ENCODE peak calls at places on chromosome 20, in four cellular contexts. V is NCI-H774, S is NAMALWA, P is epithelial cell of esophagus. H is an unnamed sample.

GRCh38 chr20:24954151-24954550 is 5.1 kb downstream of the CST7 start:
- DNase-seq in S (no peak), P (no peak), V (no peak), H (no peak)

GRCh38 chr20:55353206-55353605 is 652.1 kb downstream of the CBLN4 start:
- DNase-seq in V (no peak), S (no peak), P (peak), H (no peak)

GRCh38 chr20:14951707-14952106 is 614.3 kb upstream of the FLRT3 start:
- DNase-seq in S (no peak), V (no peak), P (peak), H (no peak)

GRCh38 chr20:31853481-31853880 is 8.1 kb upstream of the FOXS1 start:
- DNase-seq in P (no peak), S (no peak), V (no peak), H (no peak)

GRCh38 chr20:7285918-7286556 is 518.6 kb downstream of the BMP2 start:
- DNase-seq in V (peak), P (peak), S (peak), H (peak)

GRCh38 chr20:10286356-10286755 is 67.7 kb downstream of the SNAP25 start:
- DNase-seq in P (no peak), V (no peak), S (no peak), H (no peak)

GRCh38 chr20:12207875-12208274 is 290.2 kb downstream of the BTBD3 start:
- DNase-seq in V (no peak), P (peak), S (peak), H (no peak)

GRCh38 chr20:47360489-47361267 is 4.2 kb upstream of the ZMYND8 start:
- DNase-seq in V (peak), S (no peak), P (peak), H (peak)

GRCh38 chr20:47205577-47206123 is 150.8 kb downstream of the ZMYND8 start:
- DNase-seq in S (peak), V (no peak), P (peak), H (peak)

GRCh38 chr20:3843490-3843889 is 3.1 kb upstream of the MAVS start:
- DNase-seq in P (peak), V (no peak), S (no peak), H (no peak)

GRCh38 chr20:14925286-14925685 is 587.9 kb upstream of the FLRT3 start:
- DNase-seq in P (peak), S (no peak), V (no peak), H (no peak)

GRCh38 chr20:50191065-50191565 is 485 bp downstream of the CEBPB start:
- DNase-seq in V (peak), S (peak), P (peak), H (peak)

GRCh38 chr20:53824779-53825178 is 231.1 kb upstream of the ZNF217 start:
- DNase-seq in V (no peak), S (no peak), P (no peak), H (no peak)

GRCh38 chr20:55977723-55978481 is 27.4 kb downstream of the CBLN4 start:
- DNase-seq in S (no peak), V (peak), P (no peak), H (no peak)

GRCh38 chr20:33875534-33876026 is 64.4 kb downstream of the CHMP4B start:
- DNase-seq in V (no peak), S (peak), P (no peak), H (no peak)

GRCh38 chr20:63617092-63617875 is 9.6 kb downstream of the GMEB2 start:
- DNase-seq in P (no peak), V (no peak), S (no peak), H (no peak)

GRCh38 chr20:51643390-51643789 is 100.9 kb upstream of the NFATC2 start:
- DNase-seq in P (no peak), V (no peak), S (no peak), H (no peak)

GRCh38 chr20:36855241-36855657 is 20.7 kb upstream of the TLDC2 start:
- DNase-seq in S (no peak), V (no peak), P (no peak), H (peak)

GRCh38 chr20:35988910-35989463 is 20.6 kb downstream of the CNBD2 start:
- DNase-seq in P (no peak), V (no peak), S (no peak), H (no peak)

H was measured in heart left ventricle.